ENCODE peak calls at places on chromosomes 16 and 17, in ten cellular contexts. One of them, this sample, is unnamed.

GRCh38 chr16:50469744-50470301 is 78.4 kb upstream of the NKD1 start:
- DNase-seq in K562: no peak
- DNase-seq in spleen: no peak
- DNase-seq in body of pancreas: peak
- DNase-seq in tibial nerve: no peak
- DNase-seq in heart left ventricle: peak
- DNase-seq in lower leg skin: no peak
- DNase-seq in uterus: no peak
- DNase-seq in stomach: no peak
- DNase-seq in testis: no peak
- DNase-seq in this sample: no peak

GRCh38 chr16:13935408-13935807 is 15.5 kb downstream of the ERCC4 start:
- DNase-seq in testis: peak
- DNase-seq in lower leg skin: no peak
- DNase-seq in tibial nerve: no peak
- DNase-seq in stomach: no peak
- DNase-seq in heart left ventricle: no peak
- DNase-seq in uterus: no peak
- DNase-seq in body of pancreas: no peak
- DNase-seq in spleen: no peak
- DNase-seq in K562: peak
- DNase-seq in this sample: no peak

GRCh38 chr17:17774009-17774881 is 62.5 kb downstream of the SREBF1 start:
- DNase-seq in testis: peak
- DNase-seq in uterus: peak
- DNase-seq in K562: no peak
- DNase-seq in tibial nerve: no peak
- DNase-seq in body of pancreas: peak
- DNase-seq in spleen: no peak
- DNase-seq in stomach: peak
- DNase-seq in lower leg skin: no peak
- DNase-seq in heart left ventricle: no peak
- DNase-seq in this sample: no peak

GRCh38 chr17:83109793-83110645 is 30.6 kb downstream of the METRNL start:
- DNase-seq in testis: peak
- DNase-seq in body of pancreas: peak
- DNase-seq in lower leg skin: peak
- DNase-seq in tibial nerve: peak
- DNase-seq in uterus: peak
- DNase-seq in spleen: no peak
- DNase-seq in heart left ventricle: peak
- DNase-seq in K562: no peak
- DNase-seq in stomach: peak
- DNase-seq in this sample: peak

GRCh38 chr17:2933606-2934005 is 129.8 kb downstream of the OR1D5 start:
- DNase-seq in lower leg skin: no peak
- DNase-seq in tibial nerve: no peak
- DNase-seq in body of pancreas: no peak
- DNase-seq in spleen: no peak
- DNase-seq in heart left ventricle: no peak
- DNase-seq in uterus: no peak
- DNase-seq in testis: no peak
- DNase-seq in stomach: no peak
- DNase-seq in K562: no peak
- DNase-seq in this sample: no peak

GRCh38 chr16:87963400-87963799 is 12.2 kb downstream of the BANP start:
- DNase-seq in K562: no peak
- DNase-seq in lower leg skin: no peak
- DNase-seq in stomach: no peak
- DNase-seq in spleen: no peak
- DNase-seq in uterus: no peak
- DNase-seq in heart left ventricle: peak
- DNase-seq in body of pancreas: no peak
- DNase-seq in tibial nerve: no peak
- DNase-seq in testis: no peak
- DNase-seq in this sample: no peak

GRCh38 chr17:7478276-7479138 is 924 bp downstream of the ZBTB4 start:
- DNase-seq in tibial nerve: no peak
- DNase-seq in stomach: peak
- DNase-seq in uterus: peak
- DNase-seq in lower leg skin: no peak
- DNase-seq in K562: peak
- DNase-seq in spleen: peak
- DNase-seq in testis: peak
- DNase-seq in body of pancreas: peak
- DNase-seq in heart left ventricle: peak
- DNase-seq in this sample: peak

GRCh38 chr17:44900894-44901293 is 1.6 kb upstream of the EFTUD2 start:
- DNase-seq in lower leg skin: no peak
- DNase-seq in K562: no peak
- DNase-seq in testis: peak
- DNase-seq in heart left ventricle: no peak
- DNase-seq in body of pancreas: no peak
- DNase-seq in spleen: no peak
- DNase-seq in uterus: peak
- DNase-seq in tibial nerve: no peak
- DNase-seq in stomach: no peak
- DNase-seq in this sample: no peak

GRCh38 chr17:72273301-72274056 is 152.7 kb downstream of the SOX9 start:
- DNase-seq in K562: no peak
- DNase-seq in heart left ventricle: no peak
- DNase-seq in body of pancreas: no peak
- DNase-seq in testis: no peak
- DNase-seq in spleen: no peak
- DNase-seq in uterus: no peak
- DNase-seq in stomach: no peak
- DNase-seq in lower leg skin: no peak
- DNase-seq in tibial nerve: no peak
- DNase-seq in this sample: no peak

GRCh38 chr17:43360739-43361498 is 37.9 kb upstream of the ARL4D start:
- DNase-seq in stomach: peak
- DNase-seq in heart left ventricle: peak
- DNase-seq in lower leg skin: peak
- DNase-seq in uterus: peak
- DNase-seq in spleen: no peak
- DNase-seq in body of pancreas: peak
- DNase-seq in tibial nerve: peak
- DNase-seq in K562: no peak
- DNase-seq in testis: peak
- DNase-seq in this sample: peak

GRCh38 chr16:71726491-71727319 is 2.2 kb upstream of the PHLPP2 start:
- DNase-seq in tibial nerve: no peak
- DNase-seq in body of pancreas: no peak
- DNase-seq in lower leg skin: no peak
- DNase-seq in stomach: no peak
- DNase-seq in uterus: no peak
- DNase-seq in spleen: no peak
- DNase-seq in testis: no peak
- DNase-seq in heart left ventricle: no peak
- DNase-seq in K562: no peak
- DNase-seq in this sample: no peak

GRCh38 chr17:80025796-80026195 is 9.9 kb downstream of the TBC1D16 start:
- DNase-seq in uterus: no peak
- DNase-seq in tibial nerve: no peak
- DNase-seq in stomach: no peak
- DNase-seq in testis: no peak
- DNase-seq in heart left ventricle: no peak
- DNase-seq in lower leg skin: no peak
- DNase-seq in K562: no peak
- DNase-seq in body of pancreas: no peak
- DNase-seq in spleen: no peak
- DNase-seq in this sample: no peak

GRCh38 chr16:87358696-87359095 is 24.9 kb downstream of the FBXO31 start:
- DNase-seq in heart left ventricle: no peak
- DNase-seq in testis: no peak
- DNase-seq in tibial nerve: no peak
- DNase-seq in spleen: no peak
- DNase-seq in stomach: no peak
- DNase-seq in body of pancreas: peak
- DNase-seq in uterus: no peak
- DNase-seq in K562: no peak
- DNase-seq in lower leg skin: no peak
- DNase-seq in this sample: no peak

GRCh38 chr16:1061769-1062505 is 10.6 kb upstream of the SSTR5 start:
- DNase-seq in spleen: no peak
- DNase-seq in body of pancreas: no peak
- DNase-seq in K562: no peak
- DNase-seq in stomach: no peak
- DNase-seq in lower leg skin: no peak
- DNase-seq in tibial nerve: no peak
- DNase-seq in heart left ventricle: no peak
- DNase-seq in uterus: no peak
- DNase-seq in testis: no peak
- DNase-seq in this sample: no peak
- H3K4me3 ChIP-seq in spleen: no peak
- H3K4me3 ChIP-seq in body of pancreas: no peak
- H3K4me3 ChIP-seq in K562: no peak
- H3K4me3 ChIP-seq in stomach: no peak
- H3K4me3 ChIP-seq in lower leg skin: no peak
- H3K4me3 ChIP-seq in tibial nerve: no peak
- H3K4me3 ChIP-seq in heart left ventricle: no peak
- H3K4me3 ChIP-seq in uterus: no peak
- H3K4me3 ChIP-seq in testis: no peak
- H3K4me3 ChIP-seq in this sample: no peak

GRCh38 chr16:17431904-17432625 is 38.7 kb downstream of the XYLT1 start:
- DNase-seq in tibial nerve: no peak
- DNase-seq in testis: no peak
- DNase-seq in uterus: no peak
- DNase-seq in stomach: no peak
- DNase-seq in spleen: no peak
- DNase-seq in heart left ventricle: no peak
- DNase-seq in body of pancreas: no peak
- DNase-seq in lower leg skin: no peak
- DNase-seq in K562: no peak
- DNase-seq in this sample: no peak

GRCh38 chr16:17432902-17433576 is 37.7 kb downstream of the XYLT1 start:
- DNase-seq in lower leg skin: no peak
- DNase-seq in tibial nerve: no peak
- DNase-seq in body of pancreas: no peak
- DNase-seq in spleen: no peak
- DNase-seq in stomach: no peak
- DNase-seq in heart left ventricle: no peak
- DNase-seq in K562: no peak
- DNase-seq in uterus: peak
- DNase-seq in testis: no peak
- DNase-seq in this sample: no peak

GRCh38 chr16:17434006-17434405 is 36.8 kb downstream of the XYLT1 start:
- DNase-seq in uterus: no peak
- DNase-seq in spleen: no peak
- DNase-seq in tibial nerve: no peak
- DNase-seq in stomach: no peak
- DNase-seq in lower leg skin: peak
- DNase-seq in testis: no peak
- DNase-seq in body of pancreas: no peak
- DNase-seq in K562: no peak
- DNase-seq in heart left ventricle: peak
- DNase-seq in this sample: no peak

GRCh38 chr16:17435324-17435723 is 35.4 kb downstream of the XYLT1 start:
- DNase-seq in K562: no peak
- DNase-seq in stomach: no peak
- DNase-seq in tibial nerve: no peak
- DNase-seq in heart left ventricle: no peak
- DNase-seq in spleen: no peak
- DNase-seq in body of pancreas: no peak
- DNase-seq in lower leg skin: no peak
- DNase-seq in testis: no peak
- DNase-seq in uterus: no peak
- DNase-seq in this sample: no peak

DNA sequence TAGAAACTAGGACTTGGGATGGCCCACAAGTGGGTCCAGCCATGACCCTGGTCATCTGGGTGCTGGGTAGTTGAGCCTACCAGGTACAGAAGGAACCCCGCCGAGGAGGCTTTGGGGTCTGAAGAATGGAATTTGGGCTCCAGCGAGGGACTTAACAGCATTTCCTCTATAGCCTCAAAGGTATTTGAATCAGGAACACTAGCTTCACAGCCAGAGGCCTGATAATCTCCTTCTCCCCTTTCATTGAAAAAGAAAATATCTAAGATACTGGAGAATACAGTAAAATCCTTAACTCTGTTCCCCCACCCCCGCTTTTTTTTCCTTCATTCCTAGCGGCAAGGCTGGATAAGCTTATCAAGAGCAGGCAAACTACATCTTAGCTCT is 37.2 kb downstream of the XYLT1 start:
- DNase-seq in uterus: no peak
- DNase-seq in testis: no peak
- DNase-seq in body of pancreas: no peak
- DNase-seq in heart left ventricle: no peak
- DNase-seq in lower leg skin: no peak
- DNase-seq in stomach: no peak
- DNase-seq in tibial nerve: no peak
- DNase-seq in K562: no peak
- DNase-seq in spleen: no peak
- DNase-seq in this sample: no peak
- TF ChIP-seq POLR2A in uterus: no peak
- TF ChIP-seq POLR2A in testis: no peak
- TF ChIP-seq POLR2A in body of pancreas: no peak
- TF ChIP-seq POLR2A in heart left ventricle: no peak
- TF ChIP-seq POLR2A in lower leg skin: no peak
- TF ChIP-seq POLR2A in stomach: no peak
- TF ChIP-seq POLR2A in tibial nerve: no peak
- TF ChIP-seq POLR2A in K562: no peak
- TF ChIP-seq POLR2A in spleen: no peak
- TF ChIP-seq POLR2A in this sample: no peak

DNA sequence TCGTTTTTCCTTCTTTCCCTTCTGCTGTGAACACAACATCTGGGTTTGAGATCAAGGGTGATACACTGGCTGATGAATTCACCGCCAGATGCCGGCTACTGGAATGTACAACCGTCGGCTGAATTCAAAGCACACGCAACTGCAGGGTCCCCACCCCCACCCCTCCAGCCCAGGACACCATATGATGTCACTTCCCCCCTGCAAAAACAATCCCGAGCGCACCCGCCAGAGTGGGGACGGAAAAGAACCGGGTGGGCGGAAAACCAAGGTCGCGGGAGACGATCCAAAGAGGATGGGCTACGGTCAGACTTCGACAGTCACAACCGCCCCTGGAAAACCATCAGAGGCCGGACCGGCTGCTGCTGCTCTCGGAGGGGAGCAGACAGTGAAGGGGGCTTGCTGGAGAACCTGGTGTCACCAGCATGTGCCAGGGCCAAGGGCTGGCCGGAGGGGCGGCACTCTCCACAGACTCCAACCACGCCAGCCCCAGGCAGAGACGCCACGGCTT is 23.3 kb downstream of the CEP295NL start:
- DNase-seq in K562: peak
- DNase-seq in lower leg skin: peak
- DNase-seq in spleen: peak
- DNase-seq in heart left ventricle: peak
- DNase-seq in uterus: peak
- DNase-seq in tibial nerve: peak
- DNase-seq in stomach: no peak
- DNase-seq in body of pancreas: peak
- DNase-seq in testis: peak
- DNase-seq in this sample: peak
- H3K4me3 ChIP-seq in K562: no peak
- H3K4me3 ChIP-seq in lower leg skin: no peak
- H3K4me3 ChIP-seq in spleen: no peak
- H3K4me3 ChIP-seq in heart left ventricle: peak
- H3K4me3 ChIP-seq in uterus: peak
- H3K4me3 ChIP-seq in tibial nerve: no peak
- H3K4me3 ChIP-seq in stomach: peak
- H3K4me3 ChIP-seq in body of pancreas: no peak
- H3K4me3 ChIP-seq in testis: no peak
- H3K4me3 ChIP-seq in this sample: peak

GRCh38 chr17:40178021-40178601 is 841 bp downstream of the RAPGEFL1 start:
- DNase-seq in spleen: no peak
- DNase-seq in heart left ventricle: no peak
- DNase-seq in K562: peak
- DNase-seq in uterus: no peak
- DNase-seq in body of pancreas: no peak
- DNase-seq in tibial nerve: no peak
- DNase-seq in stomach: no peak
- DNase-seq in lower leg skin: no peak
- DNase-seq in testis: no peak
- DNase-seq in this sample: no peak
- TF ChIP-seq POLR2A in spleen: no peak
- TF ChIP-seq POLR2A in heart left ventricle: no peak
- TF ChIP-seq POLR2A in K562: no peak
- TF ChIP-seq POLR2A in uterus: no peak
- TF ChIP-seq POLR2A in body of pancreas: no peak
- TF ChIP-seq POLR2A in tibial nerve: no peak
- TF ChIP-seq POLR2A in stomach: no peak
- TF ChIP-seq POLR2A in lower leg skin: no peak
- TF ChIP-seq POLR2A in testis: no peak
- TF ChIP-seq POLR2A in this sample: no peak

This sample was measured in ovary.